ENCODE peak calls at places on chromosomes 1 and 21, in eight cellular contexts. One of them, this sample, is unnamed.

GRCh38 chr1:207025144-207025880 is 7.2 kb downstream of the C1orf116 start:
- DNase-seq in activated CD4-positive, alpha-beta T cell treated with anti-CD3 and anti-CD28 coated beads for 24 hours: no peak
- DNase-seq in HFF-Myc: no peak
- DNase-seq in putamen: no peak
- DNase-seq in AG10803: peak; percentile 73
- DNase-seq in GM20000: no peak
- DNase-seq in activated naive CD4-positive, alpha-beta T cell treated with anti-CD3 and anti-CD28 coated beads, Interleukin-2, amount 50 U/mL, for 16 hours: no peak
- DNase-seq in NCI-H1105: no peak
- DNase-seq in this sample: no peak

GRCh38 chr1:47703981-47704596 is 266.2 kb downstream of the FOXD2 start:
- DNase-seq in HFF-Myc: peak; percentile 65
- DNase-seq in NCI-H1105: no peak
- DNase-seq in GM20000: no peak
- DNase-seq in putamen: no peak
- DNase-seq in activated CD4-positive, alpha-beta T cell treated with anti-CD3 and anti-CD28 coated beads for 24 hours: no peak
- DNase-seq in activated naive CD4-positive, alpha-beta T cell treated with anti-CD3 and anti-CD28 coated beads, Interleukin-2, amount 50 U/mL, for 16 hours: no peak
- DNase-seq in AG10803: peak; percentile 83
- DNase-seq in this sample: no peak

GRCh38 chr1:211323156-211324063 is 3.2 kb upstream of the TRAF5 start:
- DNase-seq in AG10803: peak; percentile 61
- DNase-seq in GM20000: peak; percentile 74
- DNase-seq in putamen: peak; percentile 39
- DNase-seq in activated CD4-positive, alpha-beta T cell treated with anti-CD3 and anti-CD28 coated beads for 24 hours: peak; percentile 46
- DNase-seq in activated naive CD4-positive, alpha-beta T cell treated with anti-CD3 and anti-CD28 coated beads, Interleukin-2, amount 50 U/mL, for 16 hours: peak; percentile 64
- DNase-seq in NCI-H1105: peak; percentile 58
- DNase-seq in HFF-Myc: no peak
- DNase-seq in this sample: peak; percentile 70

GRCh38 chr1:178646821-178647220 is 78.2 kb upstream of the RALGPS2 start:
- DNase-seq in GM20000: no peak
- DNase-seq in activated CD4-positive, alpha-beta T cell treated with anti-CD3 and anti-CD28 coated beads for 24 hours: no peak
- DNase-seq in putamen: no peak
- DNase-seq in HFF-Myc: no peak
- DNase-seq in AG10803: peak; percentile 24
- DNase-seq in NCI-H1105: no peak
- DNase-seq in activated naive CD4-positive, alpha-beta T cell treated with anti-CD3 and anti-CD28 coated beads, Interleukin-2, amount 50 U/mL, for 16 hours: no peak
- DNase-seq in this sample: no peak

GRCh38 chr21:46256501-46256994 is 28.0 kb upstream of the LSS start:
- DNase-seq in NCI-H1105: no peak
- DNase-seq in HFF-Myc: no peak
- DNase-seq in activated CD4-positive, alpha-beta T cell treated with anti-CD3 and anti-CD28 coated beads for 24 hours: no peak
- DNase-seq in GM20000: no peak
- DNase-seq in AG10803: no peak
- DNase-seq in putamen: peak; percentile 63
- DNase-seq in activated naive CD4-positive, alpha-beta T cell treated with anti-CD3 and anti-CD28 coated beads, Interleukin-2, amount 50 U/mL, for 16 hours: no peak
- DNase-seq in this sample: no peak

GRCh38 chr1:171277534-171277933 is 29.2 kb downstream of the FMO1 start:
- DNase-seq in activated naive CD4-positive, alpha-beta T cell treated with anti-CD3 and anti-CD28 coated beads, Interleukin-2, amount 50 U/mL, for 16 hours: no peak
- DNase-seq in activated CD4-positive, alpha-beta T cell treated with anti-CD3 and anti-CD28 coated beads for 24 hours: no peak
- DNase-seq in AG10803: no peak
- DNase-seq in NCI-H1105: no peak
- DNase-seq in HFF-Myc: no peak
- DNase-seq in putamen: no peak
- DNase-seq in GM20000: no peak
- DNase-seq in this sample: no peak

GRCh38 chr1:166952002-166952746 is 23.2 kb downstream of the ILDR2 start:
- DNase-seq in GM20000: no peak
- DNase-seq in putamen: no peak
- DNase-seq in activated CD4-positive, alpha-beta T cell treated with anti-CD3 and anti-CD28 coated beads for 24 hours: no peak
- DNase-seq in activated naive CD4-positive, alpha-beta T cell treated with anti-CD3 and anti-CD28 coated beads, Interleukin-2, amount 50 U/mL, for 16 hours: no peak
- DNase-seq in AG10803: peak; percentile 46
- DNase-seq in NCI-H1105: no peak
- DNase-seq in HFF-Myc: peak; percentile 7
- DNase-seq in this sample: no peak

GRCh38 chr1:177945943-177946650 is 23.8 kb downstream of the SEC16B start:
- DNase-seq in HFF-Myc: no peak
- DNase-seq in activated CD4-positive, alpha-beta T cell treated with anti-CD3 and anti-CD28 coated beads for 24 hours: peak; percentile 19
- DNase-seq in NCI-H1105: peak; percentile 63
- DNase-seq in GM20000: peak; percentile 63
- DNase-seq in activated naive CD4-positive, alpha-beta T cell treated with anti-CD3 and anti-CD28 coated beads, Interleukin-2, amount 50 U/mL, for 16 hours: no peak
- DNase-seq in AG10803: peak; percentile 62
- DNase-seq in putamen: peak; percentile 56
- DNase-seq in this sample: no peak

GRCh38 chr1:108747128-108747827 is 804 bp downstream of the STXBP3 start:
- DNase-seq in activated naive CD4-positive, alpha-beta T cell treated with anti-CD3 and anti-CD28 coated beads, Interleukin-2, amount 50 U/mL, for 16 hours: peak; percentile 13
- DNase-seq in HFF-Myc: peak; percentile 45
- DNase-seq in activated CD4-positive, alpha-beta T cell treated with anti-CD3 and anti-CD28 coated beads for 24 hours: peak; percentile 22
- DNase-seq in GM20000: peak; percentile 39
- DNase-seq in AG10803: peak; percentile 87
- DNase-seq in NCI-H1105: peak; percentile 51
- DNase-seq in putamen: peak; percentile 80
- DNase-seq in this sample: peak; percentile 30

GRCh38 chr1:198118136-198118535 is 38.7 kb upstream of the NEK7 start:
- DNase-seq in putamen: no peak
- DNase-seq in NCI-H1105: no peak
- DNase-seq in HFF-Myc: peak; percentile 56
- DNase-seq in AG10803: peak; percentile 98
- DNase-seq in GM20000: no peak
- DNase-seq in activated CD4-positive, alpha-beta T cell treated with anti-CD3 and anti-CD28 coated beads for 24 hours: no peak
- DNase-seq in activated naive CD4-positive, alpha-beta T cell treated with anti-CD3 and anti-CD28 coated beads, Interleukin-2, amount 50 U/mL, for 16 hours: no peak
- DNase-seq in this sample: no peak

GRCh38 chr21:36463204-36463603 is 16.7 kb downstream of the CLDN14 start:
- DNase-seq in GM20000: no peak
- DNase-seq in putamen: no peak
- DNase-seq in AG10803: no peak
- DNase-seq in HFF-Myc: no peak
- DNase-seq in activated CD4-positive, alpha-beta T cell treated with anti-CD3 and anti-CD28 coated beads for 24 hours: no peak
- DNase-seq in activated naive CD4-positive, alpha-beta T cell treated with anti-CD3 and anti-CD28 coated beads, Interleukin-2, amount 50 U/mL, for 16 hours: no peak
- DNase-seq in NCI-H1105: no peak
- DNase-seq in this sample: no peak

GRCh38 chr1:33081554-33082305 is 777 bp downstream of the AZIN2 start:
- DNase-seq in HFF-Myc: no peak
- DNase-seq in activated naive CD4-positive, alpha-beta T cell treated with anti-CD3 and anti-CD28 coated beads, Interleukin-2, amount 50 U/mL, for 16 hours: no peak
- DNase-seq in putamen: no peak
- DNase-seq in AG10803: no peak
- DNase-seq in activated CD4-positive, alpha-beta T cell treated with anti-CD3 and anti-CD28 coated beads for 24 hours: no peak
- DNase-seq in NCI-H1105: no peak
- DNase-seq in GM20000: no peak
- DNase-seq in this sample: no peak

GRCh38 chr1:93575586-93576271 is 105.9 kb downstream of the BCAR3 start:
- DNase-seq in AG10803: peak; percentile 32
- DNase-seq in HFF-Myc: peak; percentile 80
- DNase-seq in GM20000: no peak
- DNase-seq in NCI-H1105: peak; percentile 80
- DNase-seq in putamen: no peak
- DNase-seq in activated naive CD4-positive, alpha-beta T cell treated with anti-CD3 and anti-CD28 coated beads, Interleukin-2, amount 50 U/mL, for 16 hours: no peak
- DNase-seq in activated CD4-positive, alpha-beta T cell treated with anti-CD3 and anti-CD28 coated beads for 24 hours: no peak
- DNase-seq in this sample: no peak

GRCh38 chr1:8602471-8603219 is 214.8 kb downstream of the RERE start:
- DNase-seq in AG10803: no peak
- DNase-seq in activated naive CD4-positive, alpha-beta T cell treated with anti-CD3 and anti-CD28 coated beads, Interleukin-2, amount 50 U/mL, for 16 hours: peak; percentile 51
- DNase-seq in activated CD4-positive, alpha-beta T cell treated with anti-CD3 and anti-CD28 coated beads for 24 hours: no peak
- DNase-seq in NCI-H1105: peak; percentile 65
- DNase-seq in HFF-Myc: no peak
- DNase-seq in GM20000: no peak
- DNase-seq in putamen: no peak
- DNase-seq in this sample: no peak

GRCh38 chr1:32311709-32312393 is 20.0 kb downstream of the HDAC1 start:
- DNase-seq in AG10803: no peak
- DNase-seq in NCI-H1105: no peak
- DNase-seq in GM20000: no peak
- DNase-seq in putamen: no peak
- DNase-seq in activated naive CD4-positive, alpha-beta T cell treated with anti-CD3 and anti-CD28 coated beads, Interleukin-2, amount 50 U/mL, for 16 hours: no peak
- DNase-seq in HFF-Myc: no peak
- DNase-seq in activated CD4-positive, alpha-beta T cell treated with anti-CD3 and anti-CD28 coated beads for 24 hours: no peak
- DNase-seq in this sample: no peak

GRCh38 chr1:84758968-84759491 is 68.8 kb upstream of the SSX2IP start:
- DNase-seq in GM20000: no peak
- DNase-seq in activated naive CD4-positive, alpha-beta T cell treated with anti-CD3 and anti-CD28 coated beads, Interleukin-2, amount 50 U/mL, for 16 hours: peak; percentile 25
- DNase-seq in putamen: no peak
- DNase-seq in activated CD4-positive, alpha-beta T cell treated with anti-CD3 and anti-CD28 coated beads for 24 hours: no peak
- DNase-seq in AG10803: peak; percentile 49
- DNase-seq in NCI-H1105: no peak
- DNase-seq in HFF-Myc: no peak
- DNase-seq in this sample: no peak

GRCh38 chr1:3858231-3858981 is 1.1 kb downstream of the DFFB start:
- DNase-seq in activated CD4-positive, alpha-beta T cell treated with anti-CD3 and anti-CD28 coated beads for 24 hours: no peak
- DNase-seq in activated naive CD4-positive, alpha-beta T cell treated with anti-CD3 and anti-CD28 coated beads, Interleukin-2, amount 50 U/mL, for 16 hours: no peak
- DNase-seq in HFF-Myc: peak; percentile 10
- DNase-seq in GM20000: no peak
- DNase-seq in putamen: peak; percentile 68
- DNase-seq in AG10803: peak; percentile 35
- DNase-seq in NCI-H1105: peak; percentile 1
- DNase-seq in this sample: no peak

GRCh38 chr1:225746361-225747179 is 31.1 kb upstream of the SRP9 start:
- DNase-seq in GM20000: no peak
- DNase-seq in activated CD4-positive, alpha-beta T cell treated with anti-CD3 and anti-CD28 coated beads for 24 hours: no peak
- DNase-seq in putamen: no peak
- DNase-seq in NCI-H1105: no peak
- DNase-seq in HFF-Myc: no peak
- DNase-seq in activated naive CD4-positive, alpha-beta T cell treated with anti-CD3 and anti-CD28 coated beads, Interleukin-2, amount 50 U/mL, for 16 hours: no peak
- DNase-seq in AG10803: peak; percentile 86
- DNase-seq in this sample: no peak

GRCh38 chr1:53116933-53117332 is 25.5 kb downstream of the SLC1A7 start:
- DNase-seq in activated CD4-positive, alpha-beta T cell treated with anti-CD3 and anti-CD28 coated beads for 24 hours: no peak
- DNase-seq in AG10803: no peak
- DNase-seq in NCI-H1105: no peak
- DNase-seq in GM20000: no peak
- DNase-seq in putamen: no peak
- DNase-seq in HFF-Myc: no peak
- DNase-seq in activated naive CD4-positive, alpha-beta T cell treated with anti-CD3 and anti-CD28 coated beads, Interleukin-2, amount 50 U/mL, for 16 hours: no peak
- DNase-seq in this sample: no peak

GRCh38 chr1:173768206-173768605 is 53.4 kb downstream of the KLHL20 start:
- DNase-seq in NCI-H1105: no peak
- DNase-seq in activated CD4-positive, alpha-beta T cell treated with anti-CD3 and anti-CD28 coated beads for 24 hours: no peak
- DNase-seq in GM20000: no peak
- DNase-seq in activated naive CD4-positive, alpha-beta T cell treated with anti-CD3 and anti-CD28 coated beads, Interleukin-2, amount 50 U/mL, for 16 hours: no peak
- DNase-seq in HFF-Myc: no peak
- DNase-seq in putamen: no peak
- DNase-seq in AG10803: no peak
- DNase-seq in this sample: no peak

GRCh38 chr1:245764040-245764439 is 609.3 kb downstream of the KIF26B start:
- DNase-seq in activated naive CD4-positive, alpha-beta T cell treated with anti-CD3 and anti-CD28 coated beads, Interleukin-2, amount 50 U/mL, for 16 hours: no peak
- DNase-seq in AG10803: no peak
- DNase-seq in putamen: no peak
- DNase-seq in activated CD4-positive, alpha-beta T cell treated with anti-CD3 and anti-CD28 coated beads for 24 hours: no peak
- DNase-seq in HFF-Myc: no peak
- DNase-seq in NCI-H1105: no peak
- DNase-seq in GM20000: no peak
- DNase-seq in this sample: no peak

GRCh38 chr1:220487297-220487820 is 40.6 kb upstream of the MARK1 start:
- DNase-seq in putamen: no peak
- DNase-seq in HFF-Myc: peak; percentile 52
- DNase-seq in activated CD4-positive, alpha-beta T cell treated with anti-CD3 and anti-CD28 coated beads for 24 hours: peak; percentile 4
- DNase-seq in NCI-H1105: peak; percentile 61
- DNase-seq in GM20000: no peak
- DNase-seq in AG10803: peak; percentile 6
- DNase-seq in activated naive CD4-positive, alpha-beta T cell treated with anti-CD3 and anti-CD28 coated beads, Interleukin-2, amount 50 U/mL, for 16 hours: no peak
- DNase-seq in this sample: no peak

GRCh38 chr1:4171480-4172450 is 271.7 kb upstream of the C1orf174 start:
- DNase-seq in activated CD4-positive, alpha-beta T cell treated with anti-CD3 and anti-CD28 coated beads for 24 hours: no peak
- DNase-seq in NCI-H1105: no peak
- DNase-seq in putamen: no peak
- DNase-seq in AG10803: no peak
- DNase-seq in HFF-Myc: no peak
- DNase-seq in GM20000: no peak
- DNase-seq in activated naive CD4-positive, alpha-beta T cell treated with anti-CD3 and anti-CD28 coated beads, Interleukin-2, amount 50 U/mL, for 16 hours: no peak
- DNase-seq in this sample: no peak

GRCh38 chr1:89022167-89022959 is at the start of gene GBP3:
- DNase-seq in activated CD4-positive, alpha-beta T cell treated with anti-CD3 and anti-CD28 coated beads for 24 hours: no peak
- DNase-seq in NCI-H1105: no peak
- DNase-seq in HFF-Myc: peak; percentile 30
- DNase-seq in AG10803: peak; percentile 74
- DNase-seq in activated naive CD4-positive, alpha-beta T cell treated with anti-CD3 and anti-CD28 coated beads, Interleukin-2, amount 50 U/mL, for 16 hours: no peak
- DNase-seq in GM20000: peak; percentile 47
- DNase-seq in putamen: no peak
- DNase-seq in this sample: peak; percentile 56

GRCh38 chr1:222940903-222941302 is 126.1 kb downstream of the DISP1 start:
- DNase-seq in AG10803: no peak
- DNase-seq in GM20000: no peak
- DNase-seq in activated CD4-positive, alpha-beta T cell treated with anti-CD3 and anti-CD28 coated beads for 24 hours: no peak
- DNase-seq in HFF-Myc: no peak
- DNase-seq in activated naive CD4-positive, alpha-beta T cell treated with anti-CD3 and anti-CD28 coated beads, Interleukin-2, amount 50 U/mL, for 16 hours: no peak
- DNase-seq in NCI-H1105: no peak
- DNase-seq in putamen: no peak
- DNase-seq in this sample: no peak

GRCh38 chr1:76006234-76006633 is 68.3 kb upstream of the ST6GALNAC3 start:
- DNase-seq in NCI-H1105: no peak
- DNase-seq in GM20000: no peak
- DNase-seq in AG10803: peak; percentile 60
- DNase-seq in putamen: no peak
- DNase-seq in HFF-Myc: no peak
- DNase-seq in activated naive CD4-positive, alpha-beta T cell treated with anti-CD3 and anti-CD28 coated beads, Interleukin-2, amount 50 U/mL, for 16 hours: no peak
- DNase-seq in activated CD4-positive, alpha-beta T cell treated with anti-CD3 and anti-CD28 coated beads for 24 hours: no peak
- DNase-seq in this sample: no peak

GRCh38 chr1:93905051-93905450 is 4.2 kb downstream of the GCLM start:
- DNase-seq in AG10803: no peak
- DNase-seq in activated CD4-positive, alpha-beta T cell treated with anti-CD3 and anti-CD28 coated beads for 24 hours: no peak
- DNase-seq in activated naive CD4-positive, alpha-beta T cell treated with anti-CD3 and anti-CD28 coated beads, Interleukin-2, amount 50 U/mL, for 16 hours: no peak
- DNase-seq in putamen: no peak
- DNase-seq in HFF-Myc: no peak
- DNase-seq in NCI-H1105: no peak
- DNase-seq in GM20000: no peak
- DNase-seq in this sample: no peak

GRCh38 chr1:168509875-168510594 is 33.8 kb downstream of the XCL2 start:
- DNase-seq in HFF-Myc: no peak
- DNase-seq in GM20000: peak; percentile 60
- DNase-seq in AG10803: no peak
- DNase-seq in activated naive CD4-positive, alpha-beta T cell treated with anti-CD3 and anti-CD28 coated beads, Interleukin-2, amount 50 U/mL, for 16 hours: no peak
- DNase-seq in NCI-H1105: no peak
- DNase-seq in putamen: no peak
- DNase-seq in activated CD4-positive, alpha-beta T cell treated with anti-CD3 and anti-CD28 coated beads for 24 hours: no peak
- DNase-seq in this sample: no peak

GRCh38 chr21:32578107-32578691 is 7.1 kb downstream of the TCP10L start:
- DNase-seq in putamen: no peak
- DNase-seq in AG10803: peak; percentile 5
- DNase-seq in HFF-Myc: no peak
- DNase-seq in NCI-H1105: no peak
- DNase-seq in GM20000: no peak
- DNase-seq in activated naive CD4-positive, alpha-beta T cell treated with anti-CD3 and anti-CD28 coated beads, Interleukin-2, amount 50 U/mL, for 16 hours: peak; percentile 17
- DNase-seq in activated CD4-positive, alpha-beta T cell treated with anti-CD3 and anti-CD28 coated beads for 24 hours: no peak
- DNase-seq in this sample: no peak

This sample was measured in CD4-positive, alpha-beta memory T cell.